ENCODE peak calls at places on chromosomes 2 and 18, in five cellular contexts. Q is activated CD8-positive, alpha-beta memory T cell treated with anti-CD3 and anti-CD28 coated beads for 24 hours; L is GM12892; O is PC-9; S is epithelial cell of prostate. A is an unnamed sample.

GRCh38 chr18:50987261-50987660 is 19.4 kb downstream of the ELAC1 start:
- DNase-seq in Q (no peak), S (no peak), O (no peak), L (no peak), A (no peak)

GRCh38 chr2:230575640-230576324 is 136.9 kb upstream of the CAB39 start:
- DNase-seq in O (no peak), Q (peak), L (no peak), S (no peak), A (no peak)

GRCh38 chr2:237873961-237874551 is 14.6 kb downstream of the RAMP1 start:
- DNase-seq in O (no peak), L (no peak), Q (no peak), S (no peak), A (no peak)

GRCh38 chr2:19785867-19786266 is 115.9 kb downstream of the TTC32 start:
- DNase-seq in Q (no peak), S (no peak), L (no peak), O (no peak), A (no peak)

GRCh38 chr2:239208470-239209180 is 192.2 kb downstream of the HDAC4 start:
- DNase-seq in O (no peak), L (no peak), Q (no peak), S (no peak), A (no peak)

GRCh38 chr2:239533917-239534316 is 133.1 kb upstream of the HDAC4 start:
- DNase-seq in O (no peak), Q (no peak), S (no peak), L (no peak), A (peak)

GRCh38 chr2:212970132-212970531 is 181.3 kb downstream of the IKZF2 start:
- DNase-seq in S (no peak), L (no peak), O (no peak), Q (no peak), A (no peak)

GRCh38 chr2:64623232-64623879 is 30.4 kb downstream of the SERTAD2 start:
- DNase-seq in Q (no peak), L (no peak), O (no peak), S (no peak), A (no peak)

GRCh38 chr2:9639000-9639602 is 8.3 kb upstream of the YWHAQ start:
- DNase-seq in O (no peak), L (no peak), S (no peak), Q (no peak), A (no peak)

GRCh38 chr18:26655010-26655613 is 106.8 kb upstream of the KCTD1 start:
- DNase-seq in S (no peak), O (no peak), Q (no peak), L (no peak), A (no peak)

GRCh38 chr2:189819297-189819704 is 35.1 kb downstream of the PMS1 start:
- DNase-seq in L (no peak), O (no peak), Q (no peak), S (no peak), A (no peak)

GRCh38 chr2:64998658-64999061 is 9.5 kb downstream of the SLC1A4 start:
- DNase-seq in S (no peak), Q (no peak), L (no peak), O (no peak), A (no peak)

GRCh38 chr2:54629390-54629789 is 94.1 kb upstream of the EML6 start:
- DNase-seq in S (no peak), O (no peak), L (no peak), Q (no peak), A (no peak)